ENCODE peak calls at places on chromosome 9, in six cellular contexts. M is cerebellar cortex; O is AG04449; P is NCI-H774; R is RWPE2; S is activated CD4-positive, CD25-positive, alpha-beta regulatory T cell. G is an unnamed sample.

GRCh38 chr9:116546711-116547581 is 140.2 kb upstream of the TRIM32 start:
- DNase-seq in M (no peak), O (no peak), P (no peak), R (no peak), S (no peak), G (no peak)

GRCh38 chr9:34253460-34253837 is 74.6 kb downstream of the UBAP1 start:
- DNase-seq in M (peak; percentile 41), O (no peak), P (no peak), R (no peak), S (no peak), G (peak; percentile 35)

GRCh38 chr9:136855461-136856077 is 3.4 kb downstream of the MAMDC4 start:
- DNase-seq in M (no peak), O (no peak), P (no peak), R (no peak), S (no peak), G (no peak)

GRCh38 chr9:70696694-70697335 is 282.4 kb upstream of the KLF9 start:
- DNase-seq in M (no peak), O (no peak), P (no peak), R (no peak), S (no peak), G (no peak)

GRCh38 chr9:134500931-134501265 is 140.7 kb upstream of the COL5A1 start:
- DNase-seq in M (no peak), O (no peak), P (no peak), R (no peak), S (no peak), G (no peak)

GRCh38 chr9:2621678-2622360 is at the start of gene VLDLR:
- DNase-seq in M (peak; percentile 37), O (no peak), P (peak; percentile 73), R (no peak), S (no peak), G (peak; percentile 60)

GRCh38 chr9:16030513-16031185 is 477.8 kb downstream of the CCDC171 start:
- DNase-seq in M (no peak), O (peak; percentile 75), P (no peak), R (no peak), S (no peak), G (peak; percentile 93)

GRCh38 chr9:134326754-134327526 is 685 bp downstream of the RXRA start:
- DNase-seq in M (no peak), O (no peak), P (no peak), R (no peak), S (no peak), G (peak; percentile 33)

GRCh38 chr9:14258840-14259239 is 55.1 kb downstream of the NFIB start:
- DNase-seq in M (no peak), O (no peak), P (no peak), R (no peak), S (no peak), G (no peak)

GRCh38 chr9:72997387-72997995 is 44.6 kb upstream of the ALDH1A1 start:
- DNase-seq in M (no peak), O (no peak), P (no peak), R (no peak), S (no peak), G (no peak)

GRCh38 chr9:119004618-119004990 is 364.6 kb downstream of the BRINP1 start:
- DNase-seq in M (peak; percentile 54), O (peak; percentile 29), P (no peak), R (peak; percentile 68), S (no peak), G (peak; percentile 99)

GRCh38 chr9:80326105-80326504 is 754.3 kb downstream of the TLE4 start:
- DNase-seq in M (peak; percentile 55), O (no peak), P (no peak), R (no peak), S (no peak), G (no peak)

GRCh38 chr9:115531410-115532130 is 413.6 kb upstream of the TNC start:
- DNase-seq in M (no peak), O (peak; percentile 85), P (no peak), R (no peak), S (no peak), G (no peak)

GRCh38 chr9:7388755-7389154 is 410.8 kb downstream of the DMAC1 start:
- DNase-seq in M (no peak), O (no peak), P (no peak), R (no peak), S (no peak), G (no peak)

GRCh38 chr9:35313911-35314310 is 152.1 kb downstream of the UNC13B start:
- DNase-seq in M (no peak), O (no peak), P (no peak), R (no peak), S (no peak), G (no peak)

GRCh38 chr9:126984969-126985368 is 70.4 kb downstream of the RALGPS1 start:
- DNase-seq in M (peak; percentile 88), O (no peak), P (no peak), R (no peak), S (no peak), G (no peak)

GRCh38 chr9:36793277-36793676 is 220.6 kb downstream of the MELK start:
- DNase-seq in M (no peak), O (no peak), P (no peak), R (no peak), S (no peak), G (no peak)

GRCh38 chr9:20236676-20237075 is 385.6 kb downstream of the MLLT3 start:
- DNase-seq in M (no peak), O (no peak), P (peak; percentile 97), R (peak; percentile 65), S (no peak), G (no peak)

GRCh38 chr9:110650991-110651411 is 17.6 kb upstream of the MUSK start:
- DNase-seq in M (no peak), O (peak; percentile 95), P (no peak), R (no peak), S (no peak), G (no peak)

GRCh38 chr9:107976767-107977166 is 487.2 kb upstream of the KLF4 start:
- DNase-seq in M (no peak), O (no peak), P (no peak), R (no peak), S (no peak), G (no peak)

GRCh38 chr9:93477397-93477796 is 24.0 kb upstream of the FAM120AOS start:
- DNase-seq in M (no peak), O (no peak), P (no peak), R (no peak), S (no peak), G (no peak)

GRCh38 chr9:132069046-132069898 is 10.4 kb downstream of the MED27 start:
- DNase-seq in M (no peak), O (peak; percentile 60), P (no peak), R (no peak), S (no peak), G (peak; percentile 1)

GRCh38 chr9:110452227-110452801 is 114.7 kb upstream of the TXNDC8 start:
- DNase-seq in M (peak; percentile 40), O (no peak), P (no peak), R (no peak), S (no peak), G (peak; percentile 18)

GRCh38 chr9:96513622-96514021 is 63.7 kb downstream of the HABP4 start:
- DNase-seq in M (no peak), O (no peak), P (no peak), R (no peak), S (no peak), G (no peak)

G was measured in ACHN.